ENCODE peak calls at places on chromosomes 13 and 19, in five cellular contexts. M, L, W, T and U are unnamed samples.

GRCh38 chr13:77565635-77566034 is 30.1 kb downstream of the SCEL start:
- DNase-seq in W (peak; percentile 36), L (no peak), M (no peak), T (no peak), U (no peak)

GRCh38 chr13:44300895-44301638 is 72.6 kb upstream of the SERP2 start:
- DNase-seq in L (no peak), T (peak; percentile 52), M (peak; percentile 54), W (peak; percentile 38), U (peak; percentile 36)

GRCh38 chr13:95643814-95644598 is 500 bp downstream of the DZIP1 start:
- DNase-seq in W (no peak), L (no peak), T (peak; percentile 17), M (no peak), U (no peak)

GRCh38 chr13:80296638-80297037 is 44.3 kb downstream of the SPRY2 start:
- DNase-seq in W (no peak), T (no peak), L (no peak), M (no peak), U (no peak)

GRCh38 chr19:23758187-23759074 is at the start of gene ZNF681:
- DNase-seq in L (peak; percentile 89), W (peak; percentile 80), T (peak; percentile 83), M (peak; percentile 96), U (peak; percentile 59)

GRCh38 chr13:43316997-43317396 is 293.6 kb downstream of the DNAJC15 start:
- DNase-seq in W (no peak), T (peak; percentile 52), L (no peak), M (no peak), U (peak; percentile 88)

GRCh38 chr19:40781140-40781539 is 3.1 kb downstream of the RAB4B start:
- DNase-seq in W (no peak), T (no peak), L (no peak), M (no peak), U (no peak)

GRCh38 chr19:19259741-19260140 is 13.4 kb downstream of the TM6SF2 start:
- DNase-seq in W (no peak), T (no peak), L (no peak), M (no peak), U (no peak)

GRCh38 chr13:45206340-45206739 is 5.5 kb upstream of the KCTD4 start:
- DNase-seq in T (peak; percentile 62), W (peak; percentile 16), L (no peak), M (no peak), U (peak; percentile 71)

GRCh38 chr19:46147791-46148288 is at the start of gene IGFL2:
- DNase-seq in L (no peak), T (no peak), W (no peak), M (no peak), U (no peak)

GRCh38 chr19:18906605-18907519 is 10.9 kb upstream of the CERS1 start:
- DNase-seq in W (no peak), M (no peak), L (peak; percentile 60), T (no peak), U (no peak)

GRCh38 chr19:51627491-51628138 is 2.6 kb downstream of the SIGLEC5 start:
- DNase-seq in W (no peak), M (no peak), T (no peak), L (no peak), U (no peak)

GRCh38 chr19:35704218-35704617 is at the start of gene ZBTB32:
- DNase-seq in M (no peak), T (no peak), W (peak; percentile 41), L (no peak), U (no peak)

GRCh38 chr13:45873491-45874360 is 22.2 kb upstream of the SIAH3 start:
- DNase-seq in L (no peak), W (no peak), T (no peak), M (no peak), U (no peak)

GRCh38 chr19:12544401-12544876 is 6.8 kb downstream of the ZNF564 start:
- DNase-seq in L (no peak), W (no peak), T (no peak), M (no peak), U (no peak)

GRCh38 chr19:34274284-34274826 is 20.0 kb downstream of the GARRE1 start:
- DNase-seq in L (no peak), M (no peak), T (no peak), W (no peak), U (no peak)

GRCh38 chr13:51714663-51715168 is 89.2 kb downstream of the DHRS12 start:
- DNase-seq in M (no peak), L (no peak), W (peak; percentile 25), T (no peak), U (no peak)

GRCh38 chr19:54069482-54069881 is 5.8 kb upstream of the VSTM1 start:
- DNase-seq in W (no peak), T (no peak), L (no peak), M (no peak), U (no peak)

GRCh38 chr13:22130254-22130653 is 459.4 kb downstream of the FGF9 start:
- DNase-seq in M (no peak), L (no peak), W (no peak), T (no peak), U (no peak)

GRCh38 chr13:63209330-63210017 is 1793.8 kb upstream of the PCDH20 start:
- DNase-seq in L (no peak), M (no peak), T (no peak), W (no peak), U (no peak)

GRCh38 chr13:57123660-57124059 is 17.1 kb upstream of the PRR20A start:
- DNase-seq in T (no peak), W (no peak), M (no peak), L (no peak), U (no peak)

GRCh38 chr13:80359459-80360297 is 18.8 kb upstream of the SPRY2 start:
- DNase-seq in W (no peak), M (no peak), T (no peak), L (no peak), U (no peak)

GRCh38 chr13:48575014-48575413 is 42.1 kb upstream of the RCBTB2 start:
- DNase-seq in M (no peak), L (no peak), T (no peak), W (no peak), U (no peak)

GRCh38 chr19:48506138-48506733 is 5.4 kb downstream of the LMTK3 start:
- DNase-seq in T (no peak), L (no peak), M (peak; percentile 46), W (peak; percentile 74), U (no peak)

GRCh38 chr19:18068395-18068794 is 18.3 kb downstream of the IL12RB1 start:
- DNase-seq in M (no peak), T (no peak), W (no peak), L (no peak), U (no peak)

GRCh38 chr13:94825507-94825906 is 113.2 kb upstream of the SOX21 start:
- DNase-seq in L (no peak), M (peak; percentile 1), T (no peak), W (no peak), U (peak; percentile 63)